ENCODE peak calls at places on chromosomes 3 and 15, in five cellular contexts. One of them, this sample, is unnamed.

GRCh38 chr15:82129769-82130168 is 84.0 kb upstream of the MEX3B start:
- DNase-seq in aorta: no peak
- DNase-seq in pancreas: no peak
- DNase-seq in esophagus squamous epithelium: no peak
- DNase-seq in neural progenitor cell: no peak
- DNase-seq in this sample: no peak

GRCh38 chr3:186380622-186381380 is 18.8 kb upstream of the DGKG start:
- DNase-seq in aorta: no peak
- DNase-seq in pancreas: no peak
- DNase-seq in esophagus squamous epithelium: no peak
- DNase-seq in neural progenitor cell: no peak
- DNase-seq in this sample: no peak

GRCh38 chr3:127678611-127679533 is 6.1 kb downstream of the ABTB1 start:
- DNase-seq in aorta: peak; percentile 43
- DNase-seq in pancreas: peak; percentile 5
- DNase-seq in esophagus squamous epithelium: no peak
- DNase-seq in neural progenitor cell: no peak
- DNase-seq in this sample: no peak

GRCh38 chr15:74132681-74133070 is 2.3 kb downstream of the ISLR2 start:
- DNase-seq in aorta: no peak
- DNase-seq in pancreas: no peak
- DNase-seq in esophagus squamous epithelium: no peak
- DNase-seq in neural progenitor cell: peak; percentile 39
- DNase-seq in this sample: no peak

GRCh38 chr3:58657036-58657435 is 9.5 kb downstream of the FAM3D start:
- DNase-seq in aorta: no peak
- DNase-seq in pancreas: no peak
- DNase-seq in esophagus squamous epithelium: no peak
- DNase-seq in neural progenitor cell: no peak
- DNase-seq in this sample: no peak

GRCh38 chr3:4995500-4996053 is 16.3 kb downstream of the BHLHE40 start:
- DNase-seq in aorta: no peak
- DNase-seq in pancreas: no peak
- DNase-seq in esophagus squamous epithelium: no peak
- DNase-seq in neural progenitor cell: no peak
- DNase-seq in this sample: peak; percentile 4

GRCh38 chr3:129616291-129616690 is 9.8 kb upstream of the PLXND1 start:
- DNase-seq in aorta: peak; percentile 63
- DNase-seq in pancreas: peak; percentile 8
- DNase-seq in esophagus squamous epithelium: no peak
- DNase-seq in neural progenitor cell: no peak
- DNase-seq in this sample: no peak

GRCh38 chr3:10459954-10460754 is 45.2 kb downstream of the ATP2B2 start:
- DNase-seq in aorta: no peak
- DNase-seq in pancreas: peak; percentile 39
- DNase-seq in esophagus squamous epithelium: no peak
- DNase-seq in neural progenitor cell: peak; percentile 98
- DNase-seq in this sample: peak; percentile 91

GRCh38 chr15:79779739-79780138 is 117.1 kb downstream of the MTHFS start:
- DNase-seq in aorta: no peak
- DNase-seq in pancreas: no peak
- DNase-seq in esophagus squamous epithelium: no peak
- DNase-seq in neural progenitor cell: no peak
- DNase-seq in this sample: no peak

DNA sequence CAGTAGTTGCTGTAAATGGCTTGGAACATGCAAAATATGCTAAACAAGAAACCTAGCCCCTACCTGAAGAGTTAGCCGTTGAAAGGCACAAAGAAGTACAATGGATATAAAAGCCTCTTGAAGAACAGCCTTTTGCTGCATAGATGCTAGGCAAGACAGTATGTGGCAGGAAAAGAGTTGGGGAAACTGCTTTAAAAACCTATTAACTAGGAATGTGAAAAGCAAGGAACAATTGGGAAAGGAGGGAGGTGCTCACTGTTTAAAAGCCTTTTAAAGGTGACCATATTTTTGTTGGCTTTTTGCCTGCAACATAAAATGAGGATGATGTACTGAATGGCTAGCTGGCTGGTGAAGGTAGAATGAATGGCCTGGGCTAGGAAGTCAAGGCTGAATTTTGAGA is 24.5 kb upstream of the SOX2 start:
- DNase-seq in aorta: no peak
- DNase-seq in pancreas: no peak
- DNase-seq in esophagus squamous epithelium: no peak
- DNase-seq in neural progenitor cell: peak; percentile 34
- DNase-seq in this sample: peak; percentile 45
- H3K4me1 ChIP-seq in aorta: no peaks in the 10 kb centered on the region
- H3K4me1 ChIP-seq in pancreas: no peaks in the 10 kb centered on the region
- H3K4me1 ChIP-seq in esophagus squamous epithelium: no peaks in the 10 kb centered on the region
- H3K4me1 ChIP-seq in neural progenitor cell: peaks cover 65% of the 10 kb centered on the region
- H3K4me1 ChIP-seq in this sample: peaks cover 47% of the 10 kb centered on the region

DNA sequence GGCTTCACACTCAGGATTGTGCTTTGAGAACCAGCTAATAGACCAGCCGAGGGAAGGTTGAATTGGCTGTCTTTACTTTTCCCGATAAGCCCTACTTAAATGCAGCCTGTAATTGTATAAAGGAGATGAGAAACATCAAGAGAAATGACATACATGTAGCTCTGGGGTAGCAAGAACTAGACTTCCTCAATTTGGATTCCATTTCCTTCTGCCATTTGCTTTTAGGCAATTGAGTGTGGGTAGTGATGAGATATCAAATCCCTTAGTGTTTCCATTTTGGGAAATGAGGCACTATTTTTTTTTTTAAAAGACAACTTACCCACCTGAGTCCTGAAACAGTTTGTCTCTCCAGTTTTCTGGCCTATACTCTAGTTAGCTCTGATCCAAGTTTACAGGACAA is 2.2 kb downstream of the INAFM2 start:
- DNase-seq in aorta: no peak
- DNase-seq in pancreas: no peak
- DNase-seq in esophagus squamous epithelium: no peak
- DNase-seq in neural progenitor cell: no peak
- DNase-seq in this sample: no peak
- H3K4me3 ChIP-seq in aorta: peak overlapping the region; percentile 97
- H3K4me3 ChIP-seq in pancreas: no peak overlapping the region
- H3K4me3 ChIP-seq in esophagus squamous epithelium: no peak overlapping the region
- H3K4me3 ChIP-seq in neural progenitor cell: no peak overlapping the region
- H3K4me3 ChIP-seq in this sample: no peak overlapping the region

GRCh38 chr3:112338727-112339056 is 5.7 kb downstream of the CD200 start:
- DNase-seq in aorta: no peak
- DNase-seq in pancreas: no peak
- DNase-seq in esophagus squamous epithelium: no peak
- DNase-seq in neural progenitor cell: no peak
- DNase-seq in this sample: no peak

GRCh38 chr3:112333386-112334334 is 704 bp downstream of the CD200 start:
- DNase-seq in aorta: peak; percentile 54
- DNase-seq in pancreas: no peak
- DNase-seq in esophagus squamous epithelium: no peak
- DNase-seq in neural progenitor cell: peak; percentile 60
- DNase-seq in this sample: peak; percentile 78

GRCh38 chr3:112333002-112333385 is at the start of gene CD200:
- DNase-seq in aorta: peak; percentile 74
- DNase-seq in pancreas: no peak
- DNase-seq in esophagus squamous epithelium: no peak
- DNase-seq in neural progenitor cell: peak; percentile 81
- DNase-seq in this sample: peak; percentile 82

GRCh38 chr3:112338021-112338726 is 5.2 kb downstream of the CD200 start:
- DNase-seq in aorta: no peak
- DNase-seq in pancreas: no peak
- DNase-seq in esophagus squamous epithelium: no peak
- DNase-seq in neural progenitor cell: no peak
- DNase-seq in this sample: no peak

DNA sequence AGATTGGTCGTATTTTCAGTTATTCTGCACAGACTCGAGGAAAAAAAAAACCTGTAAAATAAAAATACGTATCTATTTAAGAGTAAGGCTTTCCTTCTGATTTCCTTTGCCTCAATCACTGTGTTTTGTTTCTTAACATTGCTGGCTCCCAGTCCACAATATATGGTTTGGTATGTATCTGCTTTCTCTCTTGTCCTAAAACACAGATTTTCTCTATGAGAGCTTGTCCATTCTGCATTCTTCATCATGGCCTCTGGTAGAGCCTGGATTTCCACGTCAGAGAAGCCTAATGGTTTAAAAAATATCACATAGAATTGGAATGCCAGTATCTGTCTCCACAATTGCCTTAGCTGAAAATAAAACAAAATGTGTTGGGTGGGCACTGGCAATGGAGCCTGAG is 1.8 kb downstream of the CD200 start:
- DNase-seq in aorta: no peak
- DNase-seq in pancreas: no peak
- DNase-seq in esophagus squamous epithelium: no peak
- DNase-seq in neural progenitor cell: no peak
- DNase-seq in this sample: no peak
- H3K36me3 ChIP-seq in aorta: no peaks in the 10 kb centered on the region
- H3K36me3 ChIP-seq in pancreas: no peaks in the 10 kb centered on the region
- H3K36me3 ChIP-seq in esophagus squamous epithelium: no peaks in the 10 kb centered on the region
- H3K36me3 ChIP-seq in neural progenitor cell: no peaks in the 10 kb centered on the region
- H3K36me3 ChIP-seq in this sample: no peaks in the 10 kb centered on the region

GRCh38 chr3:152379415-152380042 is 110.8 kb downstream of the MBNL1 start:
- DNase-seq in aorta: no peak
- DNase-seq in pancreas: no peak
- DNase-seq in esophagus squamous epithelium: no peak
- DNase-seq in neural progenitor cell: no peak
- DNase-seq in this sample: no peak
- H3K4me1 ChIP-seq in aorta: peaks cover 10% of the 10 kb centered on the region
- H3K4me1 ChIP-seq in pancreas: peaks cover 6% of the 10 kb centered on the region
- H3K4me1 ChIP-seq in esophagus squamous epithelium: peaks cover 33% of the 10 kb centered on the region
- H3K4me1 ChIP-seq in neural progenitor cell: peaks cover 43% of the 10 kb centered on the region
- H3K4me1 ChIP-seq in this sample: peaks cover 36% of the 10 kb centered on the region

GRCh38 chr3:39505866-39506738 is 38.6 kb downstream of the MOBP start:
- DNase-seq in aorta: no peak
- DNase-seq in pancreas: no peak
- DNase-seq in esophagus squamous epithelium: no peak
- DNase-seq in neural progenitor cell: peak; percentile 35
- DNase-seq in this sample: no peak

GRCh38 chr3:39499651-39500273 is 32.3 kb downstream of the MOBP start:
- DNase-seq in aorta: no peak
- DNase-seq in pancreas: no peak
- DNase-seq in esophagus squamous epithelium: no peak
- DNase-seq in neural progenitor cell: no peak
- DNase-seq in this sample: no peak

GRCh38 chr3:39501982-39502837 is 34.7 kb downstream of the MOBP start:
- DNase-seq in aorta: no peak
- DNase-seq in pancreas: no peak
- DNase-seq in esophagus squamous epithelium: no peak
- DNase-seq in neural progenitor cell: no peak
- DNase-seq in this sample: no peak

GRCh38 chr3:39501059-39501458 is 33.6 kb downstream of the MOBP start:
- DNase-seq in aorta: no peak
- DNase-seq in pancreas: no peak
- DNase-seq in esophagus squamous epithelium: no peak
- DNase-seq in neural progenitor cell: no peak
- DNase-seq in this sample: no peak

GRCh38 chr3:39502838-39503145 is 35.3 kb downstream of the MOBP start:
- DNase-seq in aorta: no peak
- DNase-seq in pancreas: no peak
- DNase-seq in esophagus squamous epithelium: no peak
- DNase-seq in neural progenitor cell: no peak
- DNase-seq in this sample: no peak
- H3K4me3 ChIP-seq in aorta: no peak overlapping the region
- H3K4me3 ChIP-seq in pancreas: no peak overlapping the region
- H3K4me3 ChIP-seq in esophagus squamous epithelium: no peak overlapping the region
- H3K4me3 ChIP-seq in neural progenitor cell: no peak overlapping the region
- H3K4me3 ChIP-seq in this sample: no peak overlapping the region

GRCh38 chr15:76108021-76108723 is 48.4 kb downstream of the TMEM266 start:
- DNase-seq in aorta: no peak
- DNase-seq in pancreas: peak; percentile 22
- DNase-seq in esophagus squamous epithelium: no peak
- DNase-seq in neural progenitor cell: peak; percentile 82
- DNase-seq in this sample: no peak

GRCh38 chr15:76107169-76107568 is 47.4 kb downstream of the TMEM266 start:
- DNase-seq in aorta: no peak
- DNase-seq in pancreas: no peak
- DNase-seq in esophagus squamous epithelium: no peak
- DNase-seq in neural progenitor cell: no peak
- DNase-seq in this sample: no peak

GRCh38 chr15:76114561-76114960 is 54.8 kb downstream of the TMEM266 start:
- DNase-seq in aorta: no peak
- DNase-seq in pancreas: no peak
- DNase-seq in esophagus squamous epithelium: no peak
- DNase-seq in neural progenitor cell: no peak
- DNase-seq in this sample: no peak

GRCh38 chr15:76105911-76106310 is 46.1 kb downstream of the TMEM266 start:
- DNase-seq in aorta: no peak
- DNase-seq in pancreas: no peak
- DNase-seq in esophagus squamous epithelium: no peak
- DNase-seq in neural progenitor cell: no peak
- DNase-seq in this sample: no peak

GRCh38 chr15:76109046-76109445 is 49.3 kb downstream of the TMEM266 start:
- DNase-seq in aorta: no peak
- DNase-seq in pancreas: no peak
- DNase-seq in esophagus squamous epithelium: no peak
- DNase-seq in neural progenitor cell: no peak
- DNase-seq in this sample: no peak
- H3K36me3 ChIP-seq in aorta: no peaks in the 10 kb centered on the region
- H3K36me3 ChIP-seq in pancreas: no peaks in the 10 kb centered on the region
- H3K36me3 ChIP-seq in esophagus squamous epithelium: no peaks in the 10 kb centered on the region
- H3K36me3 ChIP-seq in neural progenitor cell: no peaks in the 10 kb centered on the region
- H3K36me3 ChIP-seq in this sample: no peaks in the 10 kb centered on the region